ENCODE peak calls at places on chromosomes 4 and X, in four cellular contexts. A is HFFc6, M is hypothalamus, E is RWPE1. X is an unnamed sample.

GRCh38 chrX:41802958-41803357 is 79.0 kb downstream of the GPR82 start:
- DNase-seq in A (no peak), M (no peak), E (no peak), X (no peak)

GRCh38 chr4:155377281-155377680 is 516 bp upstream of the MAP9 start:
- DNase-seq in A (no peak), M (no peak), E (no peak), X (no peak)

GRCh38 chr4:103024996-103025395 is 5.5 kb upstream of the SLC9B1 start:
- DNase-seq in A (no peak), M (no peak), E (no peak), X (no peak)

GRCh38 chr4:7793186-7793585 is 146.5 kb downstream of the AFAP1 start:
- DNase-seq in A (no peak), M (no peak), E (no peak), X (no peak)

GRCh38 chrX:153927936-153928760 is 2.1 kb upstream of the ARHGAP4 start:
- DNase-seq in A (peak), M (peak), E (peak), X (peak)

GRCh38 chrX:139639253-139639652 is 68.7 kb downstream of the MCF2 start:
- DNase-seq in A (no peak), M (no peak), E (no peak), X (no peak)

GRCh38 chr4:67030636-67031035 is 514.7 kb downstream of the CENPC start:
- DNase-seq in A (no peak), M (no peak), E (no peak), X (no peak)

GRCh38 chr4:7876096-7876993 is 63.3 kb downstream of the AFAP1 start:
- DNase-seq in A (peak), M (no peak), E (no peak), X (no peak)

GRCh38 chr4:129822708-129823504 is 727.0 kb downstream of the C4orf33 start:
- DNase-seq in A (no peak), M (no peak), E (peak), X (peak)

GRCh38 chr4:109548655-109549054 is 11.4 kb upstream of the MCUB start:
- DNase-seq in A (peak), M (no peak), E (peak), X (no peak)

GRCh38 chr4:924107-925096 is 7.7 kb downstream of the GAK start:
- DNase-seq in A (no peak), M (no peak), E (no peak), X (no peak)

GRCh38 chr4:136505020-136505419 is 1027.3 kb downstream of the PCDH18 start:
- DNase-seq in A (no peak), M (no peak), E (no peak), X (no peak)

GRCh38 chrX:134460005-134460860 is at the start of gene HPRT1:
- DNase-seq in A (peak), M (peak), E (peak), X (peak)

GRCh38 chr4:1798530-1799363 is 5.7 kb downstream of the FGFR3 start:
- DNase-seq in A (no peak), M (no peak), E (no peak), X (no peak)

GRCh38 chr4:98232202-98232601 is 29.0 kb upstream of the RAP1GDS1 start:
- DNase-seq in A (no peak), M (no peak), E (peak), X (no peak)

GRCh38 chr4:161577604-161578301 is 586.0 kb downstream of the FSTL5 start:
- DNase-seq in A (no peak), M (no peak), E (peak), X (no peak)

GRCh38 chr4:146062325-146062715 is 113.2 kb upstream of the LSM6 start:
- DNase-seq in A (no peak), M (no peak), E (no peak), X (no peak)

GRCh38 chr4:102586644-102587021 is 85.5 kb downstream of the NFKB1 start:
- DNase-seq in A (no peak), M (no peak), E (no peak), X (no peak)

GRCh38 chrX:134520860-134521390 is 61.0 kb downstream of the HPRT1 start:
- DNase-seq in A (peak), M (no peak), E (peak), X (peak)

GRCh38 chr4:86302242-86302641 is 57.6 kb downstream of the MAPK10 start:
- DNase-seq in A (no peak), M (no peak), E (no peak), X (no peak)

GRCh38 chr4:113316879-113317278 is 267.4 kb downstream of the ANK2 start:
- DNase-seq in A (no peak), M (no peak), E (no peak), X (no peak)

GRCh38 chr4:1401409-1402020 is 4.7 kb downstream of the NKX1-1 start:
- DNase-seq in A (no peak), M (no peak), E (no peak), X (no peak)

GRCh38 chr4:68963389-68963788 is 11.8 kb upstream of the UGT2A3 start:
- DNase-seq in A (no peak), M (no peak), E (no peak), X (no peak)

GRCh38 chr4:157808796-157809408 is 363.9 kb downstream of the GASK1B start:
- DNase-seq in A (no peak), M (no peak), E (no peak), X (no peak)

GRCh38 chr4:146302833-146303232 is 88.5 kb downstream of the REELD1 start:
- DNase-seq in A (no peak), M (no peak), E (no peak), X (no peak)

GRCh38 chr4:137623013-137623412 is 90.7 kb upstream of the PCDH18 start:
- DNase-seq in A (no peak), M (no peak), E (no peak), X (no peak)

GRCh38 chr4:38242822-38243384 is 282.7 kb downstream of the PTTG2 start:
- DNase-seq in A (no peak), M (no peak), E (no peak), X (no peak)

GRCh38 chrX:154748712-154749339 is 2.1 kb downstream of the GAB3 start:
- DNase-seq in A (peak), M (no peak), E (peak), X (no peak)

GRCh38 chrX:76555816-76556215 is 128.3 kb downstream of the MAGEE1 start:
- DNase-seq in A (peak), M (no peak), E (no peak), X (peak)

X was measured in HCT116.